ENCODE peak calls at places on chromosomes 1 and 21, in four cellular contexts. S is pancreas, W is OCI-LY7, O is B cell. Y is an unnamed sample.
A peak's percentile ranks its signal among the peaks of the same experiment; 100 is the strongest.

GRCh38 chr1:229756666-229757065 is 130.6 kb downstream of the URB2 start:
- DNase-seq in W (no peak), S (no peak), O (no peak), Y (no peak)

GRCh38 chr1:167332503-167332902 is 111.8 kb downstream of the POU2F1 start:
- DNase-seq in S (no peak), W (no peak), O (no peak), Y (no peak)

GRCh38 chr1:169160845-169161511 is 54.5 kb downstream of the ATP1B1 start:
- DNase-seq in O (no peak), W (no peak), S (no peak), Y (no peak)

GRCh38 chr1:54200519-54200997 is 591 bp downstream of the MRPL37 start:
- DNase-seq in O (no peak), S (no peak), W (no peak), Y (peak; percentile 28)

GRCh38 chr1:5983361-5984103 is 8.7 kb downstream of the NPHP4 start:
- DNase-seq in O (no peak), S (no peak), W (no peak), Y (no peak)

GRCh38 chr1:69246109-69246508 is 321.6 kb upstream of the LRRC7 start:
- DNase-seq in S (no peak), O (no peak), W (no peak), Y (no peak)

GRCh38 chr1:221444346-221444745 is 297.5 kb downstream of the DUSP10 start:
- DNase-seq in W (no peak), S (no peak), O (no peak), Y (no peak)

GRCh38 chr1:223244366-223245103 is 101.5 kb upstream of the TLR5 start:
- DNase-seq in O (no peak), W (no peak), S (no peak), Y (peak; percentile 69)

GRCh38 chr21:42839271-42840231 is 39.8 kb downstream of the WDR4 start:
- DNase-seq in S (peak; percentile 9), W (no peak), O (no peak), Y (no peak)

GRCh38 chr1:21596179-21596578 is 73.0 kb downstream of the RAP1GAP start:
- DNase-seq in S (no peak), W (no peak), O (no peak), Y (no peak)

GRCh38 chr1:205354259-205354904 is 2.3 kb downstream of the KLHDC8A start:
- DNase-seq in W (peak; percentile 78), S (peak; percentile 66), O (peak; percentile 71), Y (peak; percentile 82)

GRCh38 chr1:51735746-51736254 is 118.9 kb downstream of the OSBPL9 start:
- DNase-seq in S (no peak), O (no peak), W (no peak), Y (no peak)

GRCh38 chr1:179228783-179229213 is 679 bp downstream of the ABL2 start:
- DNase-seq in O (no peak), S (peak; percentile 31), W (no peak), Y (peak; percentile 59)

GRCh38 chr1:246139745-246140182 is 367.3 kb downstream of the SMYD3 start:
- DNase-seq in W (no peak), O (no peak), S (no peak), Y (no peak)

GRCh38 chr21:20570824-20571232 is 427.4 kb upstream of the NCAM2 start:
- DNase-seq in O (no peak), S (no peak), W (no peak), Y (no peak)

GRCh38 chr1:112402682-112403643 is 6.9 kb downstream of the CTTNBP2NL start:
- DNase-seq in S (no peak), O (no peak), W (no peak), Y (no peak)

GRCh38 chr1:42140191-42140590 is 13.0 kb upstream of the GUCA2B start:
- DNase-seq in W (no peak), S (no peak), O (no peak), Y (no peak)

GRCh38 chr1:171017431-171017830 is 73.3 kb upstream of the FMO3 start:
- DNase-seq in S (no peak), W (no peak), O (no peak), Y (no peak)

GRCh38 chr1:61055110-61055614 is 27.2 kb upstream of the NFIA start:
- DNase-seq in O (no peak), S (no peak), W (no peak), Y (no peak)

GRCh38 chr1:206663832-206664652 is 20.7 kb upstream of the MAPKAPK2 start:
- DNase-seq in O (peak; percentile 73), S (peak; percentile 74), W (peak; percentile 81), Y (peak; percentile 84)

GRCh38 chr21:32240708-32241433 is 38.0 kb downstream of the MIS18A start:
- DNase-seq in S (no peak), W (no peak), O (no peak), Y (no peak)

GRCh38 chr21:26194326-26194725 is 23.8 kb upstream of the APP start:
- DNase-seq in W (no peak), S (no peak), O (no peak), Y (no peak)

GRCh38 chr1:39268112-39268581 is 63.7 kb downstream of the MACF1 start:
- DNase-seq in O (no peak), S (no peak), W (no peak), Y (peak; percentile 24)

GRCh38 chr1:10947181-10947580 is 65.3 kb upstream of the TARDBP start:
- DNase-seq in W (no peak), S (no peak), O (no peak), Y (no peak)

GRCh38 chr1:109027841-109028240 is 14.1 kb downstream of the WDR47 start:
- DNase-seq in W (no peak), O (no peak), S (no peak), Y (no peak)
- TF ChIP-seq CTCF in W (peak; percentile 73), O (peak; percentile 50), S (no peak), Y (no peak)

DNA sequence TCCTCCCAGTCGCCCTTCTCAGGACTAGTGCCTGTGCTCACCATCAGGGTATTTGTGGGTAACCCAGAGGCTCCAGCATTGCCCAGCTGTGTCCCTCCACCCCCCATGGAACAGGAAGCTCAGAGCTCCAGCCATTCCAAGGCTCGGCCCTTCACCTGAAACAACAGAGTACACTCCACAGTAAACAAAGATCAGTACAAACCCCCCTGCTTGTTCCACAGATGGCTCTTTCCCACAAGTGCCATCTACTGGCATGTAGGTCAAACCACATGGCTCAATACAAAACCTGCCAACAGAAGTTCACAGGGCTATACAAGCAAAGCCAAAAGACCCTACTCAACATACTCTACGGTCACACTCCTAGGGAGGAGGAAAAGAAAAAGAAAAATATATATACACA is 258.7 kb downstream of the AGBL4 start:
- DNase-seq in W (no peak), O (no peak), S (peak; percentile 63), Y (no peak)
- TF ChIP-seq CTCF in W (peak; percentile 44), O (no peak), S (no peak), Y (no peak)

GRCh38 chr1:180636138-180636537 is 4.3 kb downstream of the XPR1 start:
- DNase-seq in W (no peak), O (no peak), S (peak; percentile 46), Y (no peak)
- TF ChIP-seq CTCF in W (peak; percentile 49), O (no peak), S (no peak), Y (no peak)

GRCh38 chr1:75785964-75786853 is at the start of gene RABGGTB:
- DNase-seq in O (peak; percentile 95), S (peak; percentile 95), W (peak; percentile 98), Y (peak; percentile 95)
- TF ChIP-seq CTCF in O (no peak), S (no peak), W (no peak), Y (no peak)

GRCh38 chr1:29716306-29716705 is 480.0 kb downstream of the PTPRU start:
- DNase-seq in W (no peak), O (no peak), S (no peak), Y (no peak)

GRCh38 chr1:29711582-29712274 is 475.4 kb downstream of the PTPRU start:
- DNase-seq in W (no peak), O (no peak), S (no peak), Y (peak; percentile 77)

GRCh38 chr1:29712275-29712633 is 475.9 kb downstream of the PTPRU start:
- DNase-seq in O (no peak), S (no peak), W (no peak), Y (no peak)

GRCh38 chr1:29712801-29713200 is 476.5 kb downstream of the PTPRU start:
- DNase-seq in W (no peak), S (no peak), O (no peak), Y (no peak)

GRCh38 chr1:29713857-29714256 is 477.5 kb downstream of the PTPRU start:
- DNase-seq in S (no peak), O (no peak), W (no peak), Y (no peak)
- TF ChIP-seq CTCF in S (no peak), O (no peak), W (peak; percentile 42), Y (no peak)

GRCh38 chr1:202565890-202566289 is 144.4 kb downstream of the SYT2 start:
- DNase-seq in O (peak; percentile 77), W (peak; percentile 56), S (no peak), Y (peak; percentile 53)
- TF ChIP-seq CTCF in O (peak; percentile 4), W (peak; percentile 66), S (no peak), Y (no peak)

GRCh38 chr1:157135070-157135469 is 3.1 kb downstream of the ETV3 start:
- DNase-seq in S (no peak), W (no peak), O (no peak), Y (no peak)

GRCh38 chr1:157137773-157138219 is 399 bp downstream of the ETV3 start:
- DNase-seq in O (no peak), S (no peak), W (no peak), Y (no peak)

GRCh38 chr1:157135646-157136045 is 2.5 kb downstream of the ETV3 start:
- DNase-seq in O (no peak), S (no peak), W (no peak), Y (peak; percentile 24)

GRCh38 chr1:157137051-157137772 is 983 bp downstream of the ETV3 start:
- DNase-seq in O (no peak), S (no peak), W (peak; percentile 43), Y (peak; percentile 31)

DNA sequence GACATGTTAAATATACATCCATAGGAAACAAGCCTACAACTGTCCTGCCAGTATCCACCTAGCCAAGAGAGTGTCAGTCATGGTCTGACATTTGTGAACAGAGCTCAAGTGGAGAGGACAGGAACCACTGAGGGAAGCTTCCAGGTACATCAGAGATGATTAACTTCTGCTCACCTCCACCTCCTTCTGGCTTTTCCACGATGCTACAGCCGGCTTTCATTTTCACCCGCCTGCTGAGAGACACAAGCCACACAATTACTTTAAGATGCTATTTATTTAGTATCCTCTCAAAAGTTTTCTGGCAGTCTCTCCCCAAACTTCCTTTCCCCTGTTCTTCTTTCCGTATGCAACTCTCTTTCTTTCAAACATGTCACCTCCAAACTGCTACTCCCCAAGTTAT is 2.1 kb downstream of the ETV3 start:
- DNase-seq in S (no peak), W (no peak), O (no peak), Y (peak; percentile 26)
- TF ChIP-seq CTCF in S (no peak), W (no peak), O (no peak), Y (no peak)

DNA sequence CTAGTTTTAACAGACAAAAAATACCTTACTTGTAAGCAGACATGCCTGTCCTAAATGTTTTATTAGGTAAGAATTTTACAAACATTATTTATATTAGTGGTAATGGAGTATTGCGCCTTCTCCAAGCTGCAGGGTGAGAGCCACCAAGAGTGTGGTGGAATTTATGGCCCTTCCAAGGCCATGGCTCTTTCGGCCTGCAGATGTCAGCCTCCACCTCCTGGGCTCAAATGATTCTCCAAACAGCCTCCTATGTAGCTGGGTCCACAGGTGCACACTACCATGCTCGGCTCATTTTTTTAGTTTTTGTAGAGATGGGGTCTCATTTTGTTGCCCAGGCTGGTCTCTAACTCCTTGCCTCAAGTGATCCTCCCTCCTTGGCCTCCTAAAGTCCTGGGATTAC is 56.3 kb downstream of the ITGB3BP start:
- DNase-seq in W (no peak), S (no peak), O (no peak), Y (no peak)
- TF ChIP-seq CTCF in W (no peak), S (no peak), O (no peak), Y (no peak)

GRCh38 chr1:110148961-110149360 is 1.3 kb upstream of the SLC6A17 start:
- DNase-seq in W (peak; percentile 13), S (no peak), O (no peak), Y (no peak)
- TF ChIP-seq CTCF in W (peak; percentile 75), S (no peak), O (no peak), Y (no peak)

GRCh38 chr1:154866257-154866994 is 3.7 kb downstream of the KCNN3 start:
- DNase-seq in S (no peak), W (peak; percentile 47), O (no peak), Y (no peak)
- TF ChIP-seq CTCF in S (no peak), W (no peak), O (no peak), Y (no peak)